ENCODE peak calls at places on chromosomes 7 and 10, in five cellular contexts. One of them, this sample, is unnamed.

GRCh38 chr7:44228571-44229350 is 28.0 kb downstream of the YKT6 start:
- DNase-seq in right lobe of liver: no peak
- DNase-seq in A549: no peak
- DNase-seq in uterus: no peak
- DNase-seq in Peyer's patch: no peak
- DNase-seq in this sample: peak; percentile 38

GRCh38 chr7:100064162-100064561 is 14.6 kb downstream of the ZSCAN21 start:
- DNase-seq in A549: no peak
- DNase-seq in Peyer's patch: no peak
- DNase-seq in uterus: no peak
- DNase-seq in right lobe of liver: no peak
- DNase-seq in this sample: no peak

GRCh38 chr7:33742521-33742920 is 162.8 kb upstream of the BMPER start:
- DNase-seq in Peyer's patch: no peak
- DNase-seq in A549: no peak
- DNase-seq in right lobe of liver: no peak
- DNase-seq in uterus: no peak
- DNase-seq in this sample: no peak

GRCh38 chr7:79868010-79868409 is 266.6 kb upstream of the GNAI1 start:
- DNase-seq in right lobe of liver: no peak
- DNase-seq in uterus: no peak
- DNase-seq in Peyer's patch: no peak
- DNase-seq in A549: peak; percentile 4
- DNase-seq in this sample: no peak

GRCh38 chr7:36668080-36668479 is 56.2 kb downstream of the AOAH start:
- DNase-seq in right lobe of liver: no peak
- DNase-seq in A549: no peak
- DNase-seq in Peyer's patch: no peak
- DNase-seq in uterus: no peak
- DNase-seq in this sample: no peak

GRCh38 chr10:4686644-4686996 is 139.4 kb upstream of the AKR1E2 start:
- DNase-seq in Peyer's patch: no peak
- DNase-seq in A549: peak; percentile 77
- DNase-seq in right lobe of liver: no peak
- DNase-seq in uterus: no peak
- DNase-seq in this sample: no peak

GRCh38 chr7:4882169-4882741 is 1.3 kb downstream of the RADIL start:
- DNase-seq in A549: no peak
- DNase-seq in uterus: peak; percentile 79
- DNase-seq in Peyer's patch: peak; percentile 59
- DNase-seq in right lobe of liver: no peak
- DNase-seq in this sample: peak; percentile 75

GRCh38 chr7:56229631-56230030 is 113.4 kb upstream of the NUPR2 start:
- DNase-seq in uterus: no peak
- DNase-seq in A549: no peak
- DNase-seq in Peyer's patch: peak; percentile 18
- DNase-seq in right lobe of liver: no peak
- DNase-seq in this sample: no peak

GRCh38 chr10:62594093-62594520 is 210.4 kb upstream of the ADO start:
- DNase-seq in uterus: no peak
- DNase-seq in right lobe of liver: peak; percentile 68
- DNase-seq in A549: peak; percentile 58
- DNase-seq in Peyer's patch: peak; percentile 78
- DNase-seq in this sample: peak; percentile 58

GRCh38 chr10:92014620-92015019 is 91.0 kb downstream of the BTAF1 start:
- DNase-seq in right lobe of liver: no peak
- DNase-seq in uterus: no peak
- DNase-seq in Peyer's patch: no peak
- DNase-seq in A549: no peak
- DNase-seq in this sample: no peak

GRCh38 chr7:66737667-66738066 is 2.9 kb upstream of the RABGEF1 start:
- DNase-seq in right lobe of liver: no peak
- DNase-seq in Peyer's patch: no peak
- DNase-seq in A549: no peak
- DNase-seq in uterus: no peak
- DNase-seq in this sample: no peak

GRCh38 chr10:43355749-43356371 is 15.6 kb upstream of the FXYD4 start:
- DNase-seq in right lobe of liver: no peak
- DNase-seq in uterus: no peak
- DNase-seq in Peyer's patch: peak; percentile 78
- DNase-seq in A549: peak; percentile 82
- DNase-seq in this sample: no peak

GRCh38 chr10:132208489-132209050 is 21.8 kb downstream of the DPYSL4 start:
- DNase-seq in right lobe of liver: peak; percentile 36
- DNase-seq in A549: no peak
- DNase-seq in Peyer's patch: no peak
- DNase-seq in uterus: no peak
- DNase-seq in this sample: peak; percentile 81

GRCh38 chr7:137687556-137688280 is 159.1 kb downstream of the DGKI start:
- DNase-seq in uterus: no peak
- DNase-seq in A549: no peak
- DNase-seq in right lobe of liver: no peak
- DNase-seq in Peyer's patch: no peak
- DNase-seq in this sample: no peak

GRCh38 chr7:130712416-130712815 is 21.6 kb downstream of the KLF14 start:
- DNase-seq in A549: no peak
- DNase-seq in Peyer's patch: no peak
- DNase-seq in uterus: no peak
- DNase-seq in right lobe of liver: no peak
- DNase-seq in this sample: no peak

GRCh38 chr7:69992938-69993337 is 394.7 kb downstream of the AUTS2 start:
- DNase-seq in A549: no peak
- DNase-seq in uterus: no peak
- DNase-seq in Peyer's patch: no peak
- DNase-seq in right lobe of liver: no peak
- DNase-seq in this sample: no peak

GRCh38 chr10:117543245-117543998 is 876 bp downstream of the EMX2 start:
- DNase-seq in A549: no peak
- DNase-seq in right lobe of liver: no peak
- DNase-seq in uterus: no peak
- DNase-seq in Peyer's patch: no peak
- DNase-seq in this sample: no peak

GRCh38 chr7:28587211-28587610 is 174.9 kb downstream of the CREB5 start:
- DNase-seq in right lobe of liver: no peak
- DNase-seq in Peyer's patch: no peak
- DNase-seq in A549: no peak
- DNase-seq in uterus: no peak
- DNase-seq in this sample: no peak

GRCh38 chr7:127066974-127067373 is 185.8 kb downstream of the GRM8 start:
- DNase-seq in A549: peak; percentile 13
- DNase-seq in uterus: no peak
- DNase-seq in Peyer's patch: no peak
- DNase-seq in right lobe of liver: no peak
- DNase-seq in this sample: no peak

GRCh38 chr7:120054376-120055100 is 218.4 kb upstream of the KCND2 start:
- DNase-seq in A549: no peak
- DNase-seq in right lobe of liver: no peak
- DNase-seq in Peyer's patch: no peak
- DNase-seq in uterus: no peak
- DNase-seq in this sample: no peak

GRCh38 chr7:104973909-104974415 is 40.0 kb upstream of the KMT2E start:
- DNase-seq in right lobe of liver: no peak
- DNase-seq in A549: no peak
- DNase-seq in Peyer's patch: no peak
- DNase-seq in uterus: no peak
- DNase-seq in this sample: no peak

GRCh38 chr7:516606-517456 is 2.8 kb downstream of the PDGFA start:
- DNase-seq in A549: peak; percentile 64
- DNase-seq in Peyer's patch: peak; percentile 88
- DNase-seq in uterus: peak; percentile 71
- DNase-seq in right lobe of liver: no peak
- DNase-seq in this sample: no peak

GRCh38 chr10:92419740-92420553 is 129.0 kb downstream of the MARCHF5 start:
- DNase-seq in right lobe of liver: peak; percentile 70
- DNase-seq in Peyer's patch: peak; percentile 64
- DNase-seq in A549: no peak
- DNase-seq in uterus: no peak
- DNase-seq in this sample: peak; percentile 37

GRCh38 chr10:30534465-30535144 is 94.9 kb downstream of the LYZL2 start:
- DNase-seq in right lobe of liver: peak; percentile 57
- DNase-seq in uterus: peak; percentile 81
- DNase-seq in A549: peak; percentile 85
- DNase-seq in Peyer's patch: peak; percentile 92
- DNase-seq in this sample: peak; percentile 63

GRCh38 chr10:123062726-123063125 is 53.9 kb downstream of the ACADSB start:
- DNase-seq in A549: peak; percentile 10
- DNase-seq in right lobe of liver: no peak
- DNase-seq in uterus: no peak
- DNase-seq in Peyer's patch: no peak
- DNase-seq in this sample: no peak

GRCh38 chr7:124688991-124689390 is 76.6 kb downstream of the GPR37 start:
- DNase-seq in right lobe of liver: no peak
- DNase-seq in A549: no peak
- DNase-seq in uterus: no peak
- DNase-seq in Peyer's patch: no peak
- DNase-seq in this sample: no peak
- TF ChIP-seq CTCF in right lobe of liver: no peak
- TF ChIP-seq CTCF in A549: no peak
- TF ChIP-seq CTCF in uterus: no peak
- TF ChIP-seq CTCF in Peyer's patch: no peak
- TF ChIP-seq CTCF in this sample: no peak

GRCh38 chr7:128103498-128104108 is 72.4 kb upstream of the LRRC4 start:
- DNase-seq in Peyer's patch: peak; percentile 60
- DNase-seq in right lobe of liver: peak; percentile 60
- DNase-seq in A549: no peak
- DNase-seq in uterus: no peak
- DNase-seq in this sample: peak; percentile 45

GRCh38 chr7:128100225-128100948 is 69.2 kb upstream of the LRRC4 start:
- DNase-seq in A549: no peak
- DNase-seq in right lobe of liver: no peak
- DNase-seq in uterus: no peak
- DNase-seq in Peyer's patch: no peak
- DNase-seq in this sample: no peak

GRCh38 chr7:128104109-128104742 is 73.0 kb upstream of the LRRC4 start:
- DNase-seq in right lobe of liver: peak; percentile 53
- DNase-seq in Peyer's patch: peak; percentile 57
- DNase-seq in A549: no peak
- DNase-seq in uterus: no peak
- DNase-seq in this sample: peak; percentile 51

GRCh38 chr7:128100949-128101713 is 69.9 kb upstream of the LRRC4 start:
- DNase-seq in A549: no peak
- DNase-seq in Peyer's patch: no peak
- DNase-seq in right lobe of liver: peak; percentile 30
- DNase-seq in uterus: no peak
- DNase-seq in this sample: no peak

DNA sequence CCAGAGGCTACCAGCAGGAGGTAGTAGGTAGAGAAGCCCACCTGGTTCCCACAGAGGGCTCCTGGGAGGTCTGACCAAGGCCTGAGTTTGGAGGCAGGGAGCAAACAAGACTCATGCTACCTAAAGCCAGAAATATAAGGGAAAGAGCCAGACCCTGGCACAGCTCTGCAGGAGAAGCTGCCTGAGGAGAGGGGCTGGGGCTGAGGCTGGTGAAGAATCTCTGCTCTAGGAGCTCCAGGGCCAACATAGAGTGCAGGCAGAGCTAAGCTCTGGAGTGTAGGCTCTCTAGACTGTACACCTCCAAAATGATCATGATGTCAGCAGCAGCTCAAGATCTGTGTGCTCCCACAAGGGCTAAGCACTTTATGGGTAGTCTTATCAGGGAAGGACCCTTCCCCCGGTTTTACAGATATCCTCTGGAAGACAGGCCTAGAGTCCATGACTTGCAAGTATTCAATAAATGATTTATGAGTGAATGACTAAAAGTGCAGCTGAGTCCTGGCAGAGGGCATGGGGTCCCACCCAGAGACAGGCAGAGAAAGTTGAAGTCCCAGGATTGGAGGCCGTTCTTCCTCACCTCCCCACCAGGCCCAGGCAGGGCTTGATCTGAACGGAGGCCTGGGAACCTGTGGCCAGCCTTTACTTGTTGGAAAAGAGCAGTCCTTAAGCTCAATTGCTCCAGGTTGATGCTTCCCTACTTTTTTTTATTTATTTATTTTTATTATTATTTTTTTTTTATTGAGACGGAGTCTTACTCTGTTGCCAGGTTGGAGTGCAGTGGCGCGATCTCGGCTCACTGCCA is 71.5 kb upstream of the LRRC4 start:
- DNase-seq in right lobe of liver: no peak
- DNase-seq in A549: no peak
- DNase-seq in uterus: no peak
- DNase-seq in Peyer's patch: no peak
- DNase-seq in this sample: no peak
- TF ChIP-seq POLR2A in right lobe of liver: no peak
- TF ChIP-seq POLR2A in A549: no peak
- TF ChIP-seq POLR2A in uterus: no peak
- TF ChIP-seq POLR2A in Peyer's patch: no peak
- TF ChIP-seq POLR2A in this sample: no peak

GRCh38 chr10:1548596-1548995 is 188.7 kb downstream of the ADARB2 start:
- DNase-seq in right lobe of liver: no peak
- DNase-seq in Peyer's patch: peak; percentile 6
- DNase-seq in A549: no peak
- DNase-seq in uterus: no peak
- DNase-seq in this sample: no peak
- H3K9me3 ChIP-seq in right lobe of liver: no peaks in the 10 kb centered on the region
- H3K9me3 ChIP-seq in Peyer's patch: no peaks in the 10 kb centered on the region
- H3K9me3 ChIP-seq in A549: no peaks in the 10 kb centered on the region
- H3K9me3 ChIP-seq in uterus: no peaks in the 10 kb centered on the region
- H3K9me3 ChIP-seq in this sample: no peaks in the 10 kb centered on the region

GRCh38 chr10:116470768-116471415 is 43.2 kb downstream of the PNLIPRP3 start:
- DNase-seq in Peyer's patch: no peak
- DNase-seq in A549: peak; percentile 41
- DNase-seq in right lobe of liver: no peak
- DNase-seq in uterus: no peak
- DNase-seq in this sample: no peak
- TF ChIP-seq CTCF in Peyer's patch: peak; percentile 28
- TF ChIP-seq CTCF in A549: peak; percentile 29
- TF ChIP-seq CTCF in right lobe of liver: peak; percentile 55
- TF ChIP-seq CTCF in uterus: no peak
- TF ChIP-seq CTCF in this sample: no peak

GRCh38 chr7:91311844-91312243 is 47.6 kb downstream of the FZD1 start:
- DNase-seq in A549: no peak
- DNase-seq in Peyer's patch: no peak
- DNase-seq in uterus: no peak
- DNase-seq in right lobe of liver: no peak
- DNase-seq in this sample: no peak

GRCh38 chr7:91307467-91307866 is 43.2 kb downstream of the FZD1 start:
- DNase-seq in right lobe of liver: no peak
- DNase-seq in uterus: no peak
- DNase-seq in A549: no peak
- DNase-seq in Peyer's patch: no peak
- DNase-seq in this sample: no peak

GRCh38 chr7:91302794-91303193 is 38.6 kb downstream of the FZD1 start:
- DNase-seq in Peyer's patch: no peak
- DNase-seq in right lobe of liver: no peak
- DNase-seq in A549: no peak
- DNase-seq in uterus: no peak
- DNase-seq in this sample: no peak

GRCh38 chr7:91310829-91311460 is 46.7 kb downstream of the FZD1 start:
- DNase-seq in right lobe of liver: no peak
- DNase-seq in uterus: peak; percentile 41
- DNase-seq in A549: no peak
- DNase-seq in Peyer's patch: no peak
- DNase-seq in this sample: no peak

DNA sequence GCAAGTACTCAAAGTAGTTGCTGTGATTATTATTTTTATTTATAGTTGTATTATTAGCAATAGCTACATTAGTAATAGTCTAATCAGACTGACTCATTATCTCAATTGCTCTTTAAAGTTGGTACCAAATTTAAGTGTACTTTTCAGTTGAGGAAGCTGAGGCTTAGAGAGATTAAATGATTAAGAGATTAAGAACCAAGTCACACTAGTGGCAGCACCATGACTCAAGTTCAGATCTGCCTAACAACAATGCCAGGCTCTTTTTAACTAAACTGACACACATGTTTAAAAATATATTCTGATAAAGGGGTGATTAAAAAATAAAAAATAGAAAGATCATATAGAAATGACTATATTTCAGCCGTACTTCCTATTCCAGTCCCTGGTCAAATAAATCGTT is 42.0 kb downstream of the FZD1 start:
- DNase-seq in Peyer's patch: no peak
- DNase-seq in right lobe of liver: no peak
- DNase-seq in A549: no peak
- DNase-seq in uterus: no peak
- DNase-seq in this sample: no peak
- TF ChIP-seq POLR2A in Peyer's patch: no peak
- TF ChIP-seq POLR2A in right lobe of liver: no peak
- TF ChIP-seq POLR2A in A549: no peak
- TF ChIP-seq POLR2A in uterus: no peak
- TF ChIP-seq POLR2A in this sample: no peak